ENCODE peak calls at places on chromosomes 13 and 19, in nine cellular contexts. O is heart right ventricle; J is frontal cortex; B is caudate nucleus; K is cardiac muscle cell; H is stimulated activated CD4-positive, alpha-beta T cell treated with anti-CD3 and anti-CD28 coated beads, Interleukin-1b, Interleukin-23, amount 100 ng/mL, for 24 hours; G is GM04503; Z is activated CD4-positive, CD25-positive, alpha-beta regulatory T cell treated with anti-CD3 and anti-CD28 coated beads, Interleukin-2, amount 50 U/mL, for 16 hours; A is adipocyte. W is an unnamed sample.
A peak's percentile ranks its signal among the peaks of the same experiment; 100 is the strongest.

GRCh38 chr13:50098693-50099092 is 83.4 kb downstream of the KCNRG start:
- DNase-seq in O (no peak), J (no peak), B (no peak), K (no peak), H (no peak), G (no peak), Z (no peak), A (no peak), W (no peak)

GRCh38 chr19:48608798-48609263 is 2.3 kb downstream of the SPACA4 start:
- DNase-seq in O (no peak), J (peak; percentile 75), B (no peak), K (peak; percentile 52), H (no peak), G (no peak), Z (no peak), A (peak; percentile 40), W (no peak)

GRCh38 chr13:43031881-43032280 is 8.5 kb downstream of the DNAJC15 start:
- DNase-seq in O (no peak), J (no peak), B (no peak), K (peak; percentile 63), H (no peak), G (no peak), Z (no peak), A (peak; percentile 62), W (no peak)

GRCh38 chr13:66530686-66531085 is 699.5 kb downstream of the PCDH9 start:
- DNase-seq in O (no peak), J (no peak), B (no peak), K (no peak), H (no peak), G (no peak), Z (no peak), A (no peak), W (no peak)

GRCh38 chr13:106277483-106278154 is 257.8 kb downstream of the EFNB2 start:
- DNase-seq in O (peak; percentile 23), J (no peak), B (no peak), K (no peak), H (no peak), G (no peak), Z (no peak), A (no peak), W (no peak)

GRCh38 chr19:33883869-33884519 is 87.3 kb downstream of the KCTD15 start:
- DNase-seq in O (peak; percentile 21), J (no peak), B (no peak), K (peak; percentile 32), H (no peak), G (no peak), Z (no peak), A (no peak), W (no peak)

GRCh38 chr19:4575267-4575793 is 15.8 kb upstream of the SEMA6B start:
- DNase-seq in O (peak; percentile 70), J (peak; percentile 65), B (no peak), K (peak; percentile 99), H (no peak), G (peak; percentile 61), Z (no peak), A (peak; percentile 81), W (no peak)

GRCh38 chr13:110640591-110641029 is 25.3 kb downstream of the NAXD start:
- DNase-seq in O (peak; percentile 60), J (no peak), B (no peak), K (no peak), H (no peak), G (no peak), Z (no peak), A (no peak), W (no peak)

GRCh38 chr13:99439850-99440604 is 61.2 kb upstream of the TM9SF2 start:
- DNase-seq in O (no peak), J (no peak), B (no peak), K (no peak), H (no peak), G (no peak), Z (no peak), A (no peak), W (no peak)

GRCh38 chr13:29909975-29910674 is 59.7 kb upstream of the UBL3 start:
- DNase-seq in O (no peak), J (no peak), B (no peak), K (peak; percentile 53), H (no peak), G (peak; percentile 59), Z (no peak), A (peak; percentile 60), W (no peak)

GRCh38 chr13:95607363-95607762 is 37.1 kb downstream of the DZIP1 start:
- DNase-seq in O (no peak), J (no peak), B (no peak), K (peak; percentile 54), H (no peak), G (no peak), Z (no peak), A (peak; percentile 34), W (no peak)

GRCh38 chr19:15014579-15014978 is 34.7 kb upstream of the CASP14 start:
- DNase-seq in O (no peak), J (no peak), B (no peak), K (peak; percentile 2), H (no peak), G (no peak), Z (no peak), A (no peak), W (no peak)

GRCh38 chr13:112114391-112114790 is 47.4 kb downstream of the SOX1 start:
- DNase-seq in O (no peak), J (no peak), B (no peak), K (no peak), H (no peak), G (no peak), Z (no peak), A (no peak), W (no peak)